ENCODE peak calls at places on chromosomes 12 and 14, in nine cellular contexts. I is Jurkat, Clone E6-1; W is NCI-H2081; L is CD8-positive, alpha-beta memory T cell; C is activated T-cell treated with anti-CD3 and anti-CD28 coated beads for 48 hours; M is stomach; Z is T-helper 17 cell; A is CD8-positive, alpha-beta T cell; Y is activated naive CD8-positive, alpha-beta T cell treated with anti-CD3 and anti-CD28 coated beads, Interleukin-2, amount 50 U/mL, for 16 hours. X is an unnamed sample.

GRCh38 chr12:27623645-27624044 is 72.6 kb upstream of the REP15 start:
- DNase-seq in L (no peak), A (no peak), Z (no peak), I (no peak), Y (no peak), W (no peak), M (no peak), C (no peak), X (no peak)

GRCh38 chr12:104426926-104427546 is 29.7 kb upstream of the CHST11 start:
- DNase-seq in C (no peak), Y (no peak), M (no peak), I (no peak), W (no peak), L (no peak), Z (no peak), A (no peak), X (no peak)

GRCh38 chr14:105491366-105492006 is 440 bp downstream of the TEDC1 start:
- DNase-seq in I (peak), M (peak), Z (peak), C (peak), W (peak), L (peak), A (peak), Y (peak), X (peak)

GRCh38 chr12:123905319-123905925 is 67.2 kb downstream of the CCDC92 start:
- DNase-seq in I (peak), C (peak), Y (peak), L (peak), W (peak), A (peak), Z (peak), M (peak), X (peak)

GRCh38 chr12:125220404-125221273 is 155.4 kb downstream of the AACS start:
- DNase-seq in I (no peak), L (no peak), W (no peak), M (peak), Z (no peak), Y (no peak), A (no peak), C (peak), X (no peak)

GRCh38 chr12:113222730-113223531 is 1.7 kb downstream of the TPCN1 start:
- DNase-seq in Z (no peak), Y (no peak), W (peak), M (peak), A (no peak), C (no peak), I (peak), L (peak), X (no peak)

GRCh38 chr12:132469423-132469822 is 20.5 kb upstream of the FBRSL1 start:
- DNase-seq in W (no peak), Y (no peak), M (no peak), C (no peak), Z (no peak), L (no peak), I (no peak), A (no peak), X (no peak)

GRCh38 chr12:29066061-29066588 is 83.0 kb upstream of the FAR2 start:
- DNase-seq in L (no peak), C (no peak), W (no peak), I (no peak), Z (no peak), Y (no peak), A (no peak), M (no peak), X (no peak)

GRCh38 chr12:87413784-87414183 is 615.4 kb downstream of the C12orf50 start:
- DNase-seq in W (no peak), Z (no peak), L (no peak), I (no peak), A (no peak), M (no peak), C (no peak), Y (no peak), X (no peak)

GRCh38 chr12:86572455-86572854 is 316.3 kb upstream of the MGAT4C start:
- DNase-seq in Y (no peak), M (no peak), A (no peak), C (no peak), W (no peak), L (no peak), I (no peak), Z (no peak), X (no peak)

GRCh38 chr14:62253931-62254330 is 491.7 kb downstream of the SNAPC1 start:
- DNase-seq in Y (no peak), I (no peak), A (no peak), M (no peak), Z (no peak), W (no peak), C (no peak), L (no peak), X (no peak)

GRCh38 chr12:50060120-50060468 is 2.7 kb downstream of the ASIC1 start:
- DNase-seq in A (no peak), I (no peak), W (no peak), Z (no peak), L (no peak), Y (no peak), M (no peak), C (no peak), X (no peak)

GRCh38 chr14:55746533-55746932 is 166.5 kb downstream of the KTN1 start:
- DNase-seq in Z (no peak), C (no peak), W (no peak), M (no peak), Y (no peak), L (no peak), A (no peak), I (no peak), X (no peak)